ENCODE peak calls at places on chromosome 7, in eight cellular contexts. D, G, B, Q, L, R, M and X are unnamed samples.

GRCh38 chr7:130961128-130961601 is 227.2 kb upstream of the KLF14 start:
- DNase-seq in G (peak), B (no peak), D (peak), R (peak), L (peak), M (no peak), Q (peak), X (no peak)

GRCh38 chr7:64999165-65000004 is 7.1 kb downstream of the ERV3-1 start:
- DNase-seq in B (no peak), Q (no peak), D (no peak), M (no peak), L (peak), R (no peak), G (no peak), X (no peak)

GRCh38 chr7:95420996-95421846 is 13.6 kb downstream of the PON2 start:
- DNase-seq in L (peak), G (no peak), R (no peak), Q (peak), B (peak), M (no peak), D (no peak), X (peak)

GRCh38 chr7:80078159-80078731 is 56.4 kb upstream of the GNAI1 start:
- DNase-seq in Q (peak), B (no peak), R (no peak), G (no peak), L (peak), D (peak), M (no peak), X (no peak)

GRCh38 chr7:98287486-98287959 is 6.0 kb downstream of the BRI3 start:
- DNase-seq in M (no peak), L (no peak), Q (no peak), B (no peak), G (no peak), R (peak), D (no peak), X (no peak)

GRCh38 chr7:152436279-152437147 is 710 bp upstream of the KMT2C start:
- DNase-seq in M (peak), Q (peak), L (peak), D (peak), B (peak), R (peak), G (peak), X (no peak)

GRCh38 chr7:116194115-116194514 is 16.2 kb upstream of the TES start:
- DNase-seq in R (no peak), D (no peak), M (no peak), G (no peak), Q (peak), B (no peak), L (no peak), X (no peak)

GRCh38 chr7:14270099-14270498 is 280.6 kb upstream of the ETV1 start:
- DNase-seq in R (no peak), M (no peak), Q (no peak), D (no peak), B (no peak), G (no peak), L (no peak), X (no peak)

GRCh38 chr7:4241791-4242190 is 440.3 kb upstream of the FOXK1 start:
- DNase-seq in D (no peak), G (no peak), B (no peak), Q (no peak), R (no peak), L (no peak), M (no peak), X (no peak)

GRCh38 chr7:141275350-141275749 is 201.5 kb downstream of the TMEM178B start:
- DNase-seq in B (no peak), R (no peak), M (no peak), D (no peak), Q (no peak), L (no peak), G (no peak), X (no peak)

GRCh38 chr7:28556036-28556435 is 143.7 kb downstream of the CREB5 start:
- DNase-seq in L (no peak), B (no peak), R (no peak), G (no peak), Q (no peak), M (no peak), D (no peak), X (no peak)

GRCh38 chr7:1197997-1198632 is 34.6 kb upstream of the UNCX start:
- DNase-seq in B (no peak), M (peak), R (no peak), D (no peak), Q (peak), L (peak), G (no peak), X (peak)

GRCh38 chr7:97499204-97499603 is 232.7 kb upstream of the TAC1 start:
- DNase-seq in L (no peak), D (peak), G (no peak), B (no peak), Q (no peak), M (no peak), R (peak), X (no peak)

GRCh38 chr7:36002900-36003299 is 150.2 kb upstream of the EEPD1 start:
- DNase-seq in B (no peak), R (no peak), Q (no peak), M (no peak), D (no peak), G (no peak), L (no peak), X (no peak)

GRCh38 chr7:75762350-75762917 is 9.6 kb downstream of the CCL26 start:
- DNase-seq in M (peak), L (peak), R (no peak), B (peak), D (no peak), G (no peak), Q (peak), X (peak)